ENCODE peak calls at places on chromosomes 5 and 9, in four cellular contexts. W is stomach, E is prostate gland, X is GM23338. O is an unnamed sample.

GRCh38 chr5:177366528-177367322 is 9.0 kb downstream of the RGS14 start:
- DNase-seq in W (peak), E (peak), X (peak), O (peak)

GRCh38 chr9:76602191-76602590 is 143.2 kb downstream of the GCNT1 start:
- DNase-seq in W (no peak), E (no peak), X (no peak), O (no peak)

GRCh38 chr9:36433386-36433785 is 33.3 kb upstream of the RNF38 start:
- DNase-seq in W (no peak), E (no peak), X (no peak), O (no peak)

GRCh38 chr9:127608104-127608966 is 3.7 kb upstream of the STXBP1 start:
- DNase-seq in W (peak), E (peak), X (peak), O (peak)

GRCh38 chr9:99632349-99633038 is 189.2 kb upstream of the NR4A3 start:
- DNase-seq in W (no peak), E (no peak), X (no peak), O (no peak)

GRCh38 chr5:173786296-173787187 is 101.6 kb upstream of the CPEB4 start:
- DNase-seq in W (no peak), E (no peak), X (peak), O (no peak)

GRCh38 chr5:172561151-172561550 is 79.9 kb upstream of the NEURL1B start:
- DNase-seq in W (no peak), E (no peak), X (no peak), O (no peak)

GRCh38 chr5:111563041-111563822 is 50.9 kb upstream of the STARD4 start:
- DNase-seq in W (no peak), E (no peak), X (no peak), O (no peak)

GRCh38 chr5:150544606-150545219 is 36.8 kb downstream of the NDST1 start:
- DNase-seq in W (peak), E (peak), X (peak), O (peak)

GRCh38 chr9:114850871-114851270 is 45.0 kb upstream of the TNFSF15 start:
- DNase-seq in W (no peak), E (no peak), X (no peak), O (no peak)

GRCh38 chr9:107906074-107906473 is 416.5 kb upstream of the KLF4 start:
- DNase-seq in W (no peak), E (no peak), X (no peak), O (no peak)

GRCh38 chr5:164256351-164256750 is 750.9 kb downstream of the MAT2B start:
- DNase-seq in W (no peak), E (no peak), X (no peak), O (no peak)

GRCh38 chr9:72557549-72557948 is 36.1 kb downstream of the TMC1 start:
- DNase-seq in W (no peak), E (no peak), X (peak), O (peak)

GRCh38 chr5:54753034-54753433 is 232.4 kb downstream of the ESM1 start:
- DNase-seq in W (no peak), E (no peak), X (no peak), O (peak)

GRCh38 chr5:102863764-102864560 is 108.9 kb downstream of the PAM start:
- DNase-seq in W (no peak), E (no peak), X (peak), O (no peak)

GRCh38 chr5:17895296-17896058 is 261.2 kb downstream of the TAF11L14 start:
- DNase-seq in W (no peak), E (no peak), X (no peak), O (no peak)

GRCh38 chr5:9265391-9266287 is 280.2 kb downstream of the SEMA5A start:
- DNase-seq in W (no peak), E (peak), X (peak), O (no peak)

GRCh38 chr9:108477538-108478006 is 378.2 kb downstream of the ACTL7B start:
- DNase-seq in W (no peak), E (no peak), X (no peak), O (peak)

DNA sequence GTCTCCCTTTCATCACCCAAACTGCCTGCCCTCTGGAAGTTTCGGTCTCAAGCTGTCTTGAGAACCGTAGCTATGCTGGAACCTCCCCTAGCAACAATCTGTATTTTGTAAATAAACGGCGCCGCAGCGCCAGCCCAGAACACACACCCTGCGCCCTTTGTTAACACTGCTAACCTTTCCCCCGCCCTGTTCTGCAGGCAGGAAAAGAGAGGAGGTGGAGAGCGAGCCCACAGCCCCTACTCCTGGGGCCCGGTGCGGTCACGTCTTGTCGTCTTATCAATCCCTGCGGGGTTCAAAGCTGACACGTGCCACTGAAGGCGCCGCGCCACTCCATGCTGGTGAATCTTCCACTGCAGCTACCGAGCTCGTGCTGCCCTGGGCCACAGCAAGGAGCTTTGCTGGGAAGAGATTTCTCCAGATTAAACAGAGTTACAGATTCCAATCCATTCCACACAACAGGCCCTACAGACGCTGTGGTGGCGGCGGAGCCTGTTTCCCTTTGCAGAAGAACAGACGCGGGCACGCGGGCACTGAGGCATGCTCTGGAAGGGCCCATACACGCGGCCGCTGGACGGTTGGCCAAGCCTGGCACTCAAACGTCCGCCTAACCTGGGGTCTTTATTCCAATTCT is 25.3 kb downstream of the ZDHHC11B start:
- DNase-seq in W (peak), E (peak), X (peak), O (peak)
- TF ChIP-seq POLR2AphosphoS5 in W (peak), E (no peak), X (no peak), O (peak)

GRCh38 chr9:98087420-98088354 is 31.2 kb downstream of the NANS start:
- DNase-seq in W (peak), E (peak), X (peak), O (peak)
- TF ChIP-seq POLR2AphosphoS5 in W (no peak), E (peak), X (no peak), O (no peak)

DNA sequence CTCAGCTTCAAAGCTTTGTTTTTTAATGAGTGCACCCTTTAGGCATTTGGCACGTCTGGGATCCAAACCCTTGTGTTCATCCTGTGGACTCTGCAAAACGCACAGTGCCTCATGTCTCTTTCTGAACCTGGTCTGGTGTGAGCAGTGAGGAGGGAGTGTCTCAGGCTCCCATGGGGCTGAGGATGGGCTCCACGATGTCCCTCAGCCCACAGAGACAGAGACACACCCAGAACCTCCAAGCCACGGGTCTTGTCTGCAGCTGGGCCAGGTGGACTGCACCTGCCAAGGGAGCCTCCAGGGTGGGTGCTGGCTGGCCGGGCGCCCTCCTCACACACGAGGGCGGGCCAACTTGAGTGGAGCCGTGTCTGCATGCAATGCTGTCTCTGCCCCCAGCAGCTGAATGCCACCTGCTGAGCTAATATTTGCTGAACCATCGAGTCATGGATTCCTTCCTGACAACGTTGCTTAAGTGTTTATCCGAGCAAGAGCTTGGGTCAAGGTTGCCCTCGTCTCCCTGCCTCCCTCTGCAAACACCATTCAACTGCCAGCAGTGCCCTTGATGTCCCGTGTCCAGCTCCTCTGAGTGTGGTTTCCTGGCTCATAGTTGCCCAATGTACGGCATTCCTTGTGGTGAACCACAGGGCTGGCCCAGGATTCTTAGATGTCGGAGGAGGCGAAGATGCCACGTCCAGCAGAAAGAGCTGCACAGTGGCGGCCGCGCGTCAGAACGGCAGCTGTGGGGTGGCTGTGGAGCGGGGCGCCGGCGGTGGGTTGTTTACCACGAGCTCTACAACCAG is 31.4 kb upstream of the LPCAT1 start:
- DNase-seq in W (no peak), E (no peak), X (no peak), O (peak)
- TF ChIP-seq POLR2AphosphoS5 in W (no peak), E (no peak), X (no peak), O (no peak)

DNA sequence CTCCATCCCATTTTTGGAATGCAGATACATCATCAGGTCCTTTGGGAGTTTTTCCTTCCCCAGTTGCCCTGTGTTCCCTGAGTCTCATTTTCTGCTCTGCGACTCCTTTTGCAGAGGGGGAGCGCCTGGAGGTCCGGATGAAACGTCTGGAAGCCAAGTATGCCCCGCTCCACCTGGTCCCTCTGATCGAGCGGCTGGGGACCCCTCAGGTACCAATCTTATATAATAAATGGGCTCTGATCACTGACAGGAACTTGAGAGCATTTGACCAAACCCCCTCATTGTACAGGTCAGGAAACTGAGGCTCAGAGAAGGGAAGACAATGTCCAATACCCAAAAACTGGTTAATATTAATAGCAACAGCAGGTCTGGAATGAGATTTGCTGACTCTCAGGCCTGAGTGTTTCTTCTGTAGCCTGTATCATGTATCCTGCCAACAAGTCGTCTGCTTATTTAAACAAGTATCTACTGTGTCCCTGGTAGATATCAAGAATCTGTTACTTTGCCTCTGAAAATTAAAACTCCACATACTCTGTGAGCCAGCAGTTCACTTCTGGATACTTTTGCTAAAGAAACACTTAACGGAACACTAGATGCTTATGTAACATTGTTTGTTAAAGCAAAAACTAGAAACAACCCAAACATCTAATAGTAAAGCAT is 76.7 kb upstream of the NIPAL4 start:
- DNase-seq in W (no peak), E (no peak), X (no peak), O (no peak)
- TF ChIP-seq POLR2AphosphoS5 in W (no peak), E (no peak), X (no peak), O (no peak)

DNA sequence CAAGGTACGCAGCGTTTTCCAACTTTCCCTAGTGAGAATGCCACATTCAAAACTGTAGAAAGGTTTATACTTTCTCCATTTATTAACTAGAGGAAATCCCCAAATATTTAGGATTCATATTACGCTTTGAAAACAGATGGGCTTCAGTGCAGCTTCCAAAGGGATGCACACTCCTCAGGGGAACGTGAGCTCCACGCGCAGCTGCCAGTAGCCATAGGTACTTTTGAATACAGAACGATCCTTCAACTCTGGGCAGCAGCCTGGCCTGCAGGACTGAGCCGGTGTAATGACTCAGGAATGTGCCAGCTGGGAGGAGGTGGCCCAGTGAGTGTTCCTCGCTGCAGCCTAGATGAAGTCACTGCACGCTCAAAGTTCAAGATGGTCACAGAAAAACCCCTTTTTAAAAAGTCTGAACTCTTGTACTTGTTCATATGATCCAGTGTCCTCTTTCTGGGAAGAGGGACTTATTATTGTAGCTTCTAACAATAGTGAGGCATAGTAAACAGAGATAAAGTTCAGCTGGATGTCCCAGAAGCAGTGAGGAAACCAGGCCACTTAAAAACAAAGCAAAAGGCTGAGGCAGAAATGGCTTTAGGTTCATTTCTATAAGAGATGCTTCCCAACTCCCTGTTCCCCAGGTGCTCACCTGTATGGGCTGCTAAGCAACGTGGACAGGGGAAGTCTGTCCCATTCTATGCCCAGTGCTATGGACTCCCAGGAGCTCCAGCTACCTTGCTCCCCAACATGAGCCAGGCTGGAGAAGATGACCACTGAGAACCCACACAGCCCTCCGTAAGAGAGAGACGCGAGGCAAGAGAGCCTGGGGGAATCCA is 130.0 kb downstream of the LHFPL2 start:
- DNase-seq in W (peak), E (no peak), X (peak), O (peak)
- TF ChIP-seq POLR2AphosphoS5 in W (peak), E (no peak), X (no peak), O (peak)

GRCh38 chr5:350355-350754 is 28.8 kb downstream of the AHRR start:
- DNase-seq in W (no peak), E (no peak), X (peak), O (no peak)

GRCh38 chr5:348726-349125 is 27.2 kb downstream of the AHRR start:
- DNase-seq in W (no peak), E (no peak), X (no peak), O (no peak)

GRCh38 chr5:351911-352225 is 30.4 kb downstream of the AHRR start:
- DNase-seq in W (no peak), E (no peak), X (no peak), O (no peak)

GRCh38 chr5:352639-353598 is 31.4 kb downstream of the AHRR start:
- DNase-seq in W (no peak), E (no peak), X (peak), O (no peak)

DNA sequence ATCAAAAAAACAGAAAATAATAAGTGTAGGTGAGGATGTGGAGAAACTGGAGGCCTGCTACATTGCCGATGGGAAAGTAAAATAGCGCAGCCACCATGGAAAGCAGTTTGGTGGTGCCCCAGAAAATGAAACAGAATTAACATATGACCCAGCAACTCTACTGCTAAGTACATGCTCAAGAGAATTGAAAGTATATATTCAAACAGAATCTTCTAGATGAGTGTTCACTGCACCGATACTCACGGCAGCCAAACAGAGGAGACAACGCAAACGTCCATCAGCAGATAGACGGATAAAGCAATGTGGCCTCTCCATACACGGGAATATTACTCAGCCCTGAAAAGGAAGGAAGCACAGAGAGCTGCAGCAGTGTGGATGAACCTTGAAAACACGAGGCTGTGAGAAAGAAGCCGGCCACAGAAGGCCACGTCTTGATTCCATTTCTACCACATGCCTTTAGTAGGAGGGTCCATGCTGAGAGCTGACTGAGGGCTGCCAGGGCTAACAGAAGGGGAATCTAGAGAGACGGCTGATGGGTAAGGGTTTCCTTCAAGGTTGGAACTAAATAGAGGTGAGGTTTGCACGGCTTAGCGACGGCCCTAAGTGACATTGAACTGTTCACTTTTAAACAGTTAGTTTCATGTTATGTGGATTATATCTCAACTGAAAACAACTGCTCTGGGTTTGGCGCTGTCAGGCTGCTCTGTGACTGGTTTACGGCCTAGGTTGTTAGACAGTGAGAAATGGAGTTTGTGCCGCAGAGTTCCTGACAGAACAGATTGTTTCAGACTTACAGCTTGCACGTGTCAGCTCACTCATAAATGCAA is 29.8 kb downstream of the AHRR start:
- DNase-seq in W (no peak), E (no peak), X (no peak), O (no peak)
- TF ChIP-seq POLR2AphosphoS5 in W (no peak), E (no peak), X (no peak), O (no peak)